ENCODE peak calls at places on chromosomes 1 and 21, in four cellular contexts. One of them, this sample, is unnamed. For H3K4me1, the result is how much of the 10 kb centered on the place peaks cover.

GRCh38 chr1:16324456-16324890 is 27.8 kb downstream of the FBXO42 start:
- DNase-seq in ovary: peak
- DNase-seq in neural progenitor cell: no peak
- DNase-seq in neuronal stem cell: no peak
- DNase-seq in this sample: peak

GRCh38 chr1:178542554-178543290 is 29.8 kb downstream of the TEX35 start:
- DNase-seq in neuronal stem cell: peak
- DNase-seq in neural progenitor cell: peak
- DNase-seq in ovary: peak
- DNase-seq in this sample: peak

GRCh38 chr1:238063454-238063853 is 172.7 kb upstream of the ZP4 start:
- DNase-seq in neural progenitor cell: no peak
- DNase-seq in neuronal stem cell: no peak
- DNase-seq in ovary: no peak
- DNase-seq in this sample: no peak

GRCh38 chr1:6803357-6803756 is 18.1 kb downstream of the CAMTA1 start:
- DNase-seq in neuronal stem cell: no peak
- DNase-seq in ovary: no peak
- DNase-seq in neural progenitor cell: no peak
- DNase-seq in this sample: no peak

GRCh38 chr21:44471996-44472395 is 16.7 kb downstream of the LRRC3 start:
- DNase-seq in neural progenitor cell: no peak
- DNase-seq in neuronal stem cell: no peak
- DNase-seq in ovary: no peak
- DNase-seq in this sample: no peak

GRCh38 chr1:211198111-211198510 is 61.1 kb upstream of the RCOR3 start:
- DNase-seq in ovary: no peak
- DNase-seq in neuronal stem cell: no peak
- DNase-seq in neural progenitor cell: no peak
- DNase-seq in this sample: no peak

GRCh38 chr1:208047975-208048374 is 137.1 kb upstream of the CD34 start:
- DNase-seq in neural progenitor cell: no peak
- DNase-seq in ovary: peak
- DNase-seq in neuronal stem cell: no peak
- DNase-seq in this sample: peak

GRCh38 chr1:174023438-174023837 is 1.3 kb upstream of the RC3H1 start:
- DNase-seq in neuronal stem cell: peak
- DNase-seq in ovary: no peak
- DNase-seq in neural progenitor cell: peak
- DNase-seq in this sample: no peak

GRCh38 chr1:245173446-245174178 is 18.8 kb downstream of the KIF26B start:
- DNase-seq in ovary: no peak
- DNase-seq in neuronal stem cell: no peak
- DNase-seq in neural progenitor cell: no peak
- DNase-seq in this sample: no peak

GRCh38 chr1:160285506-160285905 is 573 bp upstream of the PEX19 start:
- DNase-seq in ovary: no peak
- DNase-seq in neural progenitor cell: no peak
- DNase-seq in neuronal stem cell: no peak
- DNase-seq in this sample: no peak
- H3K4me3 ChIP-seq in ovary: peak
- H3K4me3 ChIP-seq in neural progenitor cell: peak
- H3K4me3 ChIP-seq in neuronal stem cell: no peak
- H3K4me3 ChIP-seq in this sample: peak

DNA sequence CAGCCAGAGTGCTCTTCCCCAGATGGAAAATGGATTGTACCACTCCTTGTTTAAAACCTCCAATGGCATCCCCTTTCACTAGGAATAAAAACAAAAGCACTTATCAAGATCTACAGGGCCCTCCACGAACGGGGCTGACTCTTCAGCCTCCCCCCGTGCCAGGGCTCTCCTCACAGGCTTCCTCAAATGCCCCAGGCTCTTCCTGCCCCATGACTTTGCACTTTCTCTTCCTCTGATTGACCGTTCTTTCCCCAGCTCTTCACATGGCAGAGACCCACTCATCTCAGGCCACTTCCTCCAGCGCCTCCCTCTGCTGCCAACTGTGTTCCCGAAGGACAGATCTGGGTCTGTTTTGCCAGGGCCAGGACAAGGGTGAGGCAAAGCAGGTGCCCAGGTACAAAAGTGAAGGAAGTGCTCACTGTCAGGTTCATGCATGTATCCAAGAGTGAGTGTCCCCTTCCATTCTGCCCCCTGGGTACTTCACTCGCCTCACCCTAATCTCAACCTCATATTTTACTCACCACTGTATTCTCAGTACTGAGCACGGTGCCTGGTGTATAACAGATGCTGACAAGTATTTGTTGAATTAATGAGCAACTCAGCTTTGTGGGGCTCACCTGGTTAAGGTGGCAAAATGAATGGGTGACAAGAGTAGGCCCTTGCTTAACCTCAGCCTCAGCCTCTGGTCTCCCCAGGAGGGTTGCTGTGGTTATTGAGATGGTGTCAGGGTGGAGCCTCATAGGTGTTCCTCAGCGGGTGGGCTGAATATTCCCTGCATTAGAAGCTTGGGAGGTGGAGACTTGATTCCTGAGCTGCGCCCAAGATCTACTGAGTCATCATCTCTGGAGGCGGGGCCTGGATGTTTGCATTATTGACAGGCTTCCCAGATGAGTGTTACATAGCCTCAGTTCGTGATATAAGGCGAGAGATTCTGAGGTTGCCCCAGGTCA is 39.6 kb downstream of the SYT6 start:
- DNase-seq in ovary: no peak
- DNase-seq in neuronal stem cell: no peak
- DNase-seq in neural progenitor cell: no peak
- DNase-seq in this sample: peak
- H3K4me1 ChIP-seq in ovary: under half
- H3K4me1 ChIP-seq in neuronal stem cell: under half
- H3K4me1 ChIP-seq in neural progenitor cell: under half
- H3K4me1 ChIP-seq in this sample: under half

GRCh38 chr21:20661745-20662470 is 336.3 kb upstream of the NCAM2 start:
- DNase-seq in neural progenitor cell: peak
- DNase-seq in neuronal stem cell: peak
- DNase-seq in ovary: no peak
- DNase-seq in this sample: no peak

GRCh38 chr21:20661221-20661620 is 337.0 kb upstream of the NCAM2 start:
- DNase-seq in neuronal stem cell: no peak
- DNase-seq in ovary: no peak
- DNase-seq in neural progenitor cell: peak
- DNase-seq in this sample: no peak

GRCh38 chr21:20662523-20662922 is 335.7 kb upstream of the NCAM2 start:
- DNase-seq in neural progenitor cell: peak
- DNase-seq in ovary: no peak
- DNase-seq in neuronal stem cell: no peak
- DNase-seq in this sample: no peak
- H3K4me3 ChIP-seq in neural progenitor cell: peak
- H3K4me3 ChIP-seq in ovary: no peak
- H3K4me3 ChIP-seq in neuronal stem cell: no peak
- H3K4me3 ChIP-seq in this sample: no peak

DNA sequence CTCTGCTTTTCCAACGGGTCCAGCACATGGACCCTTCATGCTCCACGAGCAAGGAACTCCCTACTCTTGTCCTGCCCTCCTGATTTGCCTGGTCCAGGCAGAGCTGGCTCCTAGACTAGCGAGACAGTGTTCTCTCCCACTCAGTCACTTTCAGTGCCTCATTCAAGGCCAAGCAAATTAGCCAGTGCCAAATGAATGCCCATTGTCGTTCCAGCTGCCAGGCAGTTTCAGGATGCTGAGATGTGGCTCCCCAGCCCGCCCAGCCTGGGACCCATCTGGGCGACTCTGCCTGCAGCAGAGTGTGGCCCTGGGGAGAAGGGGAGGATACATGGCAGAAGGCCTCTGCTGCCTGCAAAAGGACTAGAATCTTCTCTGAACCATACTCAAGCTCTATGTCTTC is 33.9 kb downstream of the CDCA8 start:
- DNase-seq in neuronal stem cell: no peak
- DNase-seq in ovary: no peak
- DNase-seq in neural progenitor cell: no peak
- DNase-seq in this sample: no peak
- H3K4me1 ChIP-seq in neuronal stem cell: under half
- H3K4me1 ChIP-seq in ovary: under half
- H3K4me1 ChIP-seq in neural progenitor cell: under half
- H3K4me1 ChIP-seq in this sample: under half

GRCh38 chr1:151143986-151144385 is 2.4 kb downstream of the SEMA6C start:
- DNase-seq in ovary: no peak
- DNase-seq in neuronal stem cell: no peak
- DNase-seq in neural progenitor cell: peak
- DNase-seq in this sample: peak
- H3K4me3 ChIP-seq in ovary: no peak
- H3K4me3 ChIP-seq in neuronal stem cell: no peak
- H3K4me3 ChIP-seq in neural progenitor cell: peak
- H3K4me3 ChIP-seq in this sample: no peak

GRCh38 chr21:41750532-41751151 is 16.2 kb downstream of the RIPK4 start:
- DNase-seq in neural progenitor cell: no peak
- DNase-seq in neuronal stem cell: no peak
- DNase-seq in ovary: no peak
- DNase-seq in this sample: no peak
- H3K4me1 ChIP-seq in neural progenitor cell: half or more
- H3K4me1 ChIP-seq in neuronal stem cell: under half
- H3K4me1 ChIP-seq in ovary: under half
- H3K4me1 ChIP-seq in this sample: under half

GRCh38 chr1:180231506-180232420 is 1.7 kb downstream of the LHX4 start:
- DNase-seq in neuronal stem cell: no peak
- DNase-seq in neural progenitor cell: peak
- DNase-seq in ovary: no peak
- DNase-seq in this sample: peak
- H3K4me3 ChIP-seq in neuronal stem cell: peak
- H3K4me3 ChIP-seq in neural progenitor cell: peak
- H3K4me3 ChIP-seq in ovary: peak
- H3K4me3 ChIP-seq in this sample: peak

GRCh38 chr1:40842201-40842600 is 20.0 kb downstream of the CITED4 start:
- DNase-seq in neuronal stem cell: no peak
- DNase-seq in ovary: no peak
- DNase-seq in neural progenitor cell: no peak
- DNase-seq in this sample: no peak
- H3K4me1 ChIP-seq in neuronal stem cell: under half
- H3K4me1 ChIP-seq in ovary: under half
- H3K4me1 ChIP-seq in neural progenitor cell: under half
- H3K4me1 ChIP-seq in this sample: under half

This sample was measured in tibial artery.